ENCODE peak calls at places on chromosomes 16 and 17, in nine cellular contexts. B is IMR-90, D is left ventricle myocardium inferior, U is right cardiac atrium, H is ovary, S is fibroblast of lung, W is SJSA1, A is tibial artery, J is PC-9. C is an unnamed sample. For H3K27me3, the result is how much of the 10 kb centered on the place peaks cover.

GRCh38 chr16:53680756-53681155 is 22.9 kb downstream of the RPGRIP1L start:
- DNase-seq in B (peak), D (no peak), U (no peak), H (no peak), S (no peak), W (no peak), A (no peak), J (no peak), C (no peak)

GRCh38 chr16:85137323-85138072 is 25.2 kb upstream of the CIBAR2 start:
- DNase-seq in B (peak), D (peak), U (peak), H (peak), S (peak), W (peak), A (peak), J (peak), C (peak)

GRCh38 chr16:71524566-71525553 is 1.4 kb upstream of the CHST4 start:
- DNase-seq in B (no peak), D (no peak), U (no peak), H (no peak), S (no peak), W (no peak), A (no peak), J (no peak), C (no peak)

GRCh38 chr16:86823895-86824671 is 245.7 kb downstream of the FOXL1 start:
- DNase-seq in B (peak), D (no peak), U (no peak), H (no peak), S (peak), W (peak), A (peak), J (no peak), C (no peak)

GRCh38 chr17:57517519-57518342 is 227.4 kb downstream of the CCDC182 start:
- DNase-seq in B (no peak), D (no peak), U (no peak), H (no peak), S (no peak), W (no peak), A (no peak), J (no peak), C (no peak)

GRCh38 chr16:49410226-49410625 is 36.6 kb downstream of the C16orf78 start:
- DNase-seq in B (no peak), D (no peak), U (no peak), H (no peak), S (no peak), W (no peak), A (no peak), J (no peak), C (no peak)

GRCh38 chr17:73551756-73552155 is 92.5 kb downstream of the SDK2 start:
- DNase-seq in B (no peak), D (no peak), U (no peak), H (no peak), S (no peak), W (no peak), A (no peak), J (no peak), C (no peak)

GRCh38 chr16:66041907-66042306 is 324.6 kb upstream of the CDH5 start:
- DNase-seq in B (no peak), D (no peak), U (no peak), H (no peak), S (no peak), W (no peak), A (no peak), J (no peak), C (no peak)

GRCh38 chr16:28182183-28182582 is 29.6 kb downstream of the XPO6 start:
- DNase-seq in B (peak), D (no peak), U (no peak), H (no peak), S (peak), W (no peak), A (no peak), J (no peak), C (no peak)

GRCh38 chr17:40364121-40364861 is at the start of gene GJD3:
- DNase-seq in B (no peak), D (no peak), U (peak), H (no peak), S (no peak), W (no peak), A (no peak), J (no peak), C (no peak)

GRCh38 chr17:39999067-39999466 is 16.2 kb upstream of the CSF3 start:
- DNase-seq in B (peak), D (no peak), U (no peak), H (no peak), S (peak), W (no peak), A (no peak), J (no peak), C (no peak)

GRCh38 chr17:3043737-3044365 is 19.6 kb downstream of the OR1D5 start:
- DNase-seq in B (no peak), D (no peak), U (no peak), H (no peak), S (no peak), W (no peak), A (peak), J (peak), C (no peak)

GRCh38 chr17:45073414-45074070 is 12.4 kb downstream of the NMT1 start:
- DNase-seq in B (peak), D (no peak), U (peak), H (peak), S (peak), W (no peak), A (no peak), J (no peak), C (peak)

GRCh38 chr16:57801098-57801855 is 1.0 kb downstream of the KIFC3 start:
- DNase-seq in B (peak), D (no peak), U (no peak), H (no peak), S (peak), W (peak), A (no peak), J (peak), C (no peak)
- H3K4me3 ChIP-seq in B (peak), D (peak), U (peak), H (peak), S (peak), W (peak), A (peak), J (peak), C (peak)

GRCh38 chr16:56274369-56274768 is 83.1 kb downstream of the GNAO1 start:
- DNase-seq in B (no peak), D (no peak), U (no peak), H (no peak), S (no peak), W (no peak), A (no peak), J (no peak), C (no peak)

GRCh38 chr16:56275076-56275475 is 83.8 kb downstream of the GNAO1 start:
- DNase-seq in B (peak), D (no peak), U (no peak), H (no peak), S (peak), W (peak), A (peak), J (no peak), C (no peak)

GRCh38 chr16:56272495-56272894 is 81.2 kb downstream of the GNAO1 start:
- DNase-seq in B (no peak), D (no peak), U (no peak), H (no peak), S (no peak), W (no peak), A (no peak), J (no peak), C (no peak)

GRCh38 chr16:56275801-56276200 is 84.5 kb downstream of the GNAO1 start:
- DNase-seq in B (no peak), D (no peak), U (no peak), H (no peak), S (no peak), W (no peak), A (peak), J (no peak), C (no peak)

GRCh38 chr16:56273615-56274014 is 82.3 kb downstream of the GNAO1 start:
- DNase-seq in B (no peak), D (no peak), U (no peak), H (no peak), S (no peak), W (no peak), A (no peak), J (no peak), C (no peak)
- H3K27me3 ChIP-seq in B (under half), D (under half), U (under half), H (under half), S (under half), W (under half), A (under half), J (under half), C (under half)

GRCh38 chr17:4433515-4434031 is at the start of gene SPNS3:
- DNase-seq in B (no peak), D (no peak), U (no peak), H (no peak), S (no peak), W (no peak), A (no peak), J (no peak), C (no peak)
- H3K4me3 ChIP-seq in B (no peak), D (no peak), U (no peak), H (no peak), S (no peak), W (no peak), A (no peak), J (no peak), C (no peak)

DNA sequence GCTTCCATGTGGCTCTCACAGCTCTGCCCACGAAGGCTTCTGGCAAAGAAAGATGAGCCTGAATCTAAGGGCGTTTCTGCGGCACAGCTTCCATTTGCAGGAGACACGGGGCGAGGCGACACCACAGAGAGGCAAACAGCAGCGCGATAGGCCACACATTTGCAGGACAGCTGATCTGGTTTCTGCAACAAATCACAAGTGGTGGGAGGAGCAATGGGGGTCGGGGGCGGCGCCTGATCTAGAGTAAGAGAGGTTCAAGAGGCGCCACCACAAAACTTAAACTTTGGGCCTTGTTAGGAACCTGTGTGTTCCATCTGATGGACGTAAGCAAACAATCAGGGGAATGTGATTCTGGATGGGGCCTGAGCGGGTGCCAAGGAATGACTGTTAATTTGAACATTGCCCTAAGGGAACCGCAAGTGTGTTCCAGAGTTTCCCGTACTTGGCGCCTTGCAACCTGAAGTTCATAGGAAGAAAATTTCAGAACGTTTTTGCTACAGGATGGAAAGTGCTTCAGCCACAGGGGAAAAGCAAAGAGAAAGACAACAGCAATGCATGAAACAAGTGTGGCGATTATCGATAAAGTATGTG is 18.9 kb upstream of the ENPP7 start:
- DNase-seq in B (no peak), D (no peak), U (no peak), H (no peak), S (no peak), W (no peak), A (no peak), J (no peak), C (no peak)
- H3K27me3 ChIP-seq in B (under half), D (half or more), U (under half), H (under half), S (under half), W (under half), A (under half), J (under half), C (under half)

GRCh38 chr16:684961-685696 is 995 bp upstream of the JMJD8 start:
- DNase-seq in B (no peak), D (no peak), U (no peak), H (peak), S (no peak), W (no peak), A (no peak), J (no peak), C (no peak)
- H3K4me3 ChIP-seq in B (no peak), D (peak), U (no peak), H (peak), S (no peak), W (no peak), A (peak), J (no peak), C (peak)